ENCODE peak calls at places on chromosomes 11 and 22, in five cellular contexts. One of them, this sample, is unnamed.
A peak's percentile ranks its signal among the peaks of the same experiment; 100 is the strongest.

GRCh38 chr11:45774023-45774655 is 30.8 kb upstream of the SLC35C1 start:
- DNase-seq in HT1080: no peak
- DNase-seq in anterior cingulate cortex: no peak
- DNase-seq in ELF-1: no peak
- DNase-seq in mammary epithelial cell: no peak
- DNase-seq in this sample: no peak

GRCh38 chr22:36347094-36347493 is 40.7 kb downstream of the MYH9 start:
- DNase-seq in HT1080: no peak
- DNase-seq in mammary epithelial cell: no peak
- DNase-seq in ELF-1: no peak
- DNase-seq in anterior cingulate cortex: no peak
- DNase-seq in this sample: no peak

GRCh38 chr11:126791446-126791845 is 209.1 kb downstream of the KIRREL3 start:
- DNase-seq in mammary epithelial cell: no peak
- DNase-seq in HT1080: no peak
- DNase-seq in ELF-1: peak; percentile 19
- DNase-seq in anterior cingulate cortex: no peak
- DNase-seq in this sample: peak; percentile 89

GRCh38 chr22:36351921-36352774 is 35.6 kb downstream of the MYH9 start:
- DNase-seq in mammary epithelial cell: peak; percentile 72
- DNase-seq in anterior cingulate cortex: no peak
- DNase-seq in HT1080: peak; percentile 69
- DNase-seq in ELF-1: peak; percentile 49
- DNase-seq in this sample: peak; percentile 51

GRCh38 chr22:24994070-24994763 is 41.7 kb downstream of the KIAA1671 start:
- DNase-seq in ELF-1: peak; percentile 60
- DNase-seq in anterior cingulate cortex: no peak
- DNase-seq in HT1080: peak; percentile 88
- DNase-seq in mammary epithelial cell: peak; percentile 97
- DNase-seq in this sample: peak; percentile 88

GRCh38 chr11:125165111-125165663 is 636 bp downstream of the PKNOX2 start:
- DNase-seq in anterior cingulate cortex: no peak
- DNase-seq in mammary epithelial cell: peak; percentile 53
- DNase-seq in ELF-1: peak; percentile 68
- DNase-seq in HT1080: no peak
- DNase-seq in this sample: peak; percentile 84

GRCh38 chr11:393219-394033 is 583 bp upstream of the PKP3 start:
- DNase-seq in anterior cingulate cortex: no peak
- DNase-seq in HT1080: peak; percentile 78
- DNase-seq in mammary epithelial cell: peak; percentile 92
- DNase-seq in ELF-1: peak; percentile 59
- DNase-seq in this sample: no peak

GRCh38 chr11:95877288-95877687 is 46.6 kb downstream of the MTMR2 start:
- DNase-seq in anterior cingulate cortex: no peak
- DNase-seq in HT1080: peak; percentile 96
- DNase-seq in ELF-1: no peak
- DNase-seq in mammary epithelial cell: peak; percentile 96
- DNase-seq in this sample: no peak

GRCh38 chr22:46798366-46799057 is 36.1 kb downstream of the TBC1D22A start:
- DNase-seq in ELF-1: peak; percentile 88
- DNase-seq in HT1080: peak; percentile 70
- DNase-seq in anterior cingulate cortex: peak; percentile 38
- DNase-seq in mammary epithelial cell: peak; percentile 34
- DNase-seq in this sample: peak; percentile 95

GRCh38 chr11:29962243-29962642 is 54.6 kb downstream of the KCNA4 start:
- DNase-seq in HT1080: no peak
- DNase-seq in ELF-1: peak; percentile 33
- DNase-seq in anterior cingulate cortex: no peak
- DNase-seq in mammary epithelial cell: peak; percentile 1
- DNase-seq in this sample: peak; percentile 88

GRCh38 chr22:37641251-37641949 is 1.9 kb downstream of the SH3BP1 start:
- DNase-seq in anterior cingulate cortex: no peak
- DNase-seq in mammary epithelial cell: no peak
- DNase-seq in ELF-1: no peak
- DNase-seq in HT1080: no peak
- DNase-seq in this sample: no peak

GRCh38 chr11:86097965-86098364 is 29.1 kb upstream of the PICALM start:
- DNase-seq in anterior cingulate cortex: no peak
- DNase-seq in HT1080: no peak
- DNase-seq in ELF-1: no peak
- DNase-seq in mammary epithelial cell: no peak
- DNase-seq in this sample: no peak

GRCh38 chr11:88538088-88538487 is 200.6 kb upstream of the CTSC start:
- DNase-seq in anterior cingulate cortex: no peak
- DNase-seq in mammary epithelial cell: peak; percentile 76
- DNase-seq in HT1080: peak; percentile 72
- DNase-seq in ELF-1: no peak
- DNase-seq in this sample: no peak

GRCh38 chr11:27705873-27706820 is 5.9 kb upstream of the BDNF start:
- DNase-seq in anterior cingulate cortex: no peak
- DNase-seq in mammary epithelial cell: no peak
- DNase-seq in HT1080: peak; percentile 44
- DNase-seq in ELF-1: peak; percentile 44
- DNase-seq in this sample: peak; percentile 76

GRCh38 chr11:44286268-44286880 is 23.6 kb downstream of the ALX4 start:
- DNase-seq in ELF-1: peak; percentile 91
- DNase-seq in anterior cingulate cortex: peak; percentile 3
- DNase-seq in HT1080: peak; percentile 41
- DNase-seq in mammary epithelial cell: peak; percentile 44
- DNase-seq in this sample: peak; percentile 94

GRCh38 chr11:19789840-19790710 is 77.4 kb downstream of the NAV2 start:
- DNase-seq in ELF-1: peak; percentile 13
- DNase-seq in HT1080: no peak
- DNase-seq in mammary epithelial cell: no peak
- DNase-seq in anterior cingulate cortex: no peak
- DNase-seq in this sample: no peak

GRCh38 chr11:112525270-112525669 is 264.6 kb upstream of the PLET1 start:
- DNase-seq in anterior cingulate cortex: no peak
- DNase-seq in HT1080: peak; percentile 57
- DNase-seq in ELF-1: no peak
- DNase-seq in mammary epithelial cell: peak; percentile 35
- DNase-seq in this sample: peak; percentile 38

GRCh38 chr11:46729110-46730027 is 10.4 kb downstream of the F2 start:
- DNase-seq in anterior cingulate cortex: no peak
- DNase-seq in mammary epithelial cell: no peak
- DNase-seq in HT1080: no peak
- DNase-seq in ELF-1: no peak
- DNase-seq in this sample: no peak

GRCh38 chr11:1560011-1560579 is 12.0 kb downstream of the DUSP8 start:
- DNase-seq in anterior cingulate cortex: no peak
- DNase-seq in ELF-1: no peak
- DNase-seq in HT1080: no peak
- DNase-seq in mammary epithelial cell: no peak
- DNase-seq in this sample: no peak

GRCh38 chr11:57649826-57650738 is at the start of gene YPEL4:
- DNase-seq in mammary epithelial cell: peak; percentile 62
- DNase-seq in HT1080: peak; percentile 62
- DNase-seq in anterior cingulate cortex: peak; percentile 89
- DNase-seq in ELF-1: peak; percentile 74
- DNase-seq in this sample: peak; percentile 89

GRCh38 chr11:37812281-37812880 is 1214.3 kb upstream of the RAG2 start:
- DNase-seq in HT1080: no peak
- DNase-seq in mammary epithelial cell: no peak
- DNase-seq in anterior cingulate cortex: no peak
- DNase-seq in ELF-1: peak; percentile 18
- DNase-seq in this sample: peak; percentile 47

GRCh38 chr11:24496728-24497396 is at the start of gene LUZP2:
- DNase-seq in HT1080: peak; percentile 41
- DNase-seq in ELF-1: peak; percentile 83
- DNase-seq in mammary epithelial cell: peak; percentile 28
- DNase-seq in anterior cingulate cortex: peak; percentile 67
- DNase-seq in this sample: peak; percentile 89

GRCh38 chr11:1705121-1706052 is 8.4 kb downstream of the KRTAP5-6 start:
- DNase-seq in mammary epithelial cell: peak; percentile 55
- DNase-seq in HT1080: peak; percentile 43
- DNase-seq in ELF-1: peak; percentile 37
- DNase-seq in anterior cingulate cortex: no peak
- DNase-seq in this sample: peak; percentile 42

GRCh38 chr11:47225552-47226137 is 10.9 kb downstream of the DDB2 start:
- DNase-seq in HT1080: no peak
- DNase-seq in mammary epithelial cell: no peak
- DNase-seq in ELF-1: no peak
- DNase-seq in anterior cingulate cortex: no peak
- DNase-seq in this sample: no peak

GRCh38 chr22:38172489-38173155 is 9.0 kb downstream of the PLA2G6 start:
- DNase-seq in anterior cingulate cortex: no peak
- DNase-seq in ELF-1: no peak
- DNase-seq in HT1080: peak; percentile 80
- DNase-seq in mammary epithelial cell: peak; percentile 80
- DNase-seq in this sample: no peak

GRCh38 chr11:115221461-115222069 is 282.6 kb downstream of the CADM1 start:
- DNase-seq in mammary epithelial cell: no peak
- DNase-seq in HT1080: peak; percentile 28
- DNase-seq in anterior cingulate cortex: no peak
- DNase-seq in ELF-1: no peak
- DNase-seq in this sample: peak; percentile 67

GRCh38 chr11:125517116-125517804 is 21.2 kb upstream of the FEZ1 start:
- DNase-seq in HT1080: peak; percentile 64
- DNase-seq in anterior cingulate cortex: peak; percentile 57
- DNase-seq in ELF-1: peak; percentile 97
- DNase-seq in mammary epithelial cell: no peak
- DNase-seq in this sample: peak; percentile 96

GRCh38 chr11:291281-292210 is 2.6 kb downstream of the PGGHG start:
- DNase-seq in HT1080: no peak
- DNase-seq in anterior cingulate cortex: no peak
- DNase-seq in mammary epithelial cell: no peak
- DNase-seq in ELF-1: peak; percentile 64
- DNase-seq in this sample: no peak

GRCh38 chr22:46884365-46884764 is 121.9 kb downstream of the TBC1D22A start:
- DNase-seq in anterior cingulate cortex: no peak
- DNase-seq in mammary epithelial cell: no peak
- DNase-seq in ELF-1: no peak
- DNase-seq in HT1080: no peak
- DNase-seq in this sample: no peak

GRCh38 chr22:26045855-26046254 is 123.4 kb upstream of the SEZ6L start:
- DNase-seq in ELF-1: no peak
- DNase-seq in anterior cingulate cortex: no peak
- DNase-seq in HT1080: no peak
- DNase-seq in mammary epithelial cell: no peak
- DNase-seq in this sample: no peak

GRCh38 chr22:30025187-30025586 is 55.1 kb upstream of the HORMAD2 start:
- DNase-seq in mammary epithelial cell: no peak
- DNase-seq in HT1080: no peak
- DNase-seq in ELF-1: no peak
- DNase-seq in anterior cingulate cortex: no peak
- DNase-seq in this sample: no peak